ENCODE peak calls at places on chromosomes 1 and 21, in nine cellular contexts. E is thoracic aorta, Y is neuronal stem cell, M is iPS DF 6.9, X is psoas muscle, T is mesenchymal stem cell, F is dorsolateral prefrontal cortex, C is heart right ventricle, Q is fibroblast of lung. L is an unnamed sample. For H3K27me3, the result is how much of the 10 kb centered on the place peaks cover.

GRCh38 chr1:28682840-28683239 is 14.3 kb downstream of the GMEB1 start:
- DNase-seq in Y (no peak), F (no peak), E (no peak), M (no peak), T (no peak), C (no peak), Q (no peak), X (no peak), L (no peak)

GRCh38 chr1:105436589-105437259 is 1619.8 kb upstream of the PRMT6 start:
- DNase-seq in X (no peak), M (no peak), F (no peak), C (no peak), T (no peak), Y (no peak), E (no peak), Q (no peak), L (no peak)

GRCh38 chr1:17128361-17128760 is 9.1 kb upstream of the PADI2 start:
- DNase-seq in Q (peak), E (no peak), F (no peak), T (peak), M (no peak), Y (no peak), X (no peak), C (no peak), L (no peak)

GRCh38 chr1:18452550-18452949 is 28.2 kb upstream of the KLHDC7A start:
- DNase-seq in E (no peak), F (no peak), T (no peak), Y (peak), C (no peak), M (peak), Q (no peak), X (no peak), L (no peak)

GRCh38 chr1:153535664-153536585 is at the start of gene S100A6:
- DNase-seq in C (peak), M (no peak), T (peak), Y (no peak), E (peak), F (peak), Q (peak), X (peak), L (peak)

GRCh38 chr1:26021647-26022403 is at the start of gene EXTL1:
- DNase-seq in F (peak), C (peak), Y (peak), Q (peak), X (peak), E (no peak), T (peak), M (no peak), L (peak)

GRCh38 chr1:27526569-27527222 is 36.7 kb upstream of the WASF2 start:
- DNase-seq in X (peak), E (no peak), Q (no peak), C (no peak), Y (no peak), M (no peak), T (peak), F (no peak), L (no peak)

GRCh38 chr1:208298593-208299233 is 54.5 kb upstream of the PLXNA2 start:
- DNase-seq in X (no peak), M (no peak), F (no peak), C (no peak), Y (no peak), E (no peak), T (no peak), Q (no peak), L (no peak)

GRCh38 chr1:222769181-222769580 is 32.2 kb downstream of the FAM177B start:
- DNase-seq in M (no peak), X (no peak), F (no peak), T (no peak), C (no peak), Q (no peak), Y (no peak), E (no peak), L (no peak)

GRCh38 chr1:153598309-153599172 is 14.4 kb downstream of the S100A16 start:
- DNase-seq in X (no peak), M (peak), Y (no peak), T (peak), E (no peak), C (no peak), F (no peak), Q (peak), L (no peak)

GRCh38 chr1:94130851-94131595 is 10.1 kb upstream of the ABCA4 start:
- DNase-seq in F (no peak), E (no peak), T (peak), C (no peak), M (no peak), Q (no peak), Y (no peak), X (no peak), L (no peak)

GRCh38 chr1:153888518-153888917 is 34.3 kb downstream of the GATAD2B start:
- DNase-seq in M (no peak), C (no peak), T (peak), Y (no peak), X (no peak), E (no peak), F (no peak), Q (peak), L (no peak)

GRCh38 chr1:94927405-94928175 is 680 bp upstream of the CNN3 start:
- DNase-seq in Q (peak), X (no peak), Y (peak), E (no peak), F (peak), C (no peak), M (no peak), T (peak), L (no peak)

GRCh38 chr1:179295356-179295755 is 1.8 kb downstream of the SOAT1 start:
- DNase-seq in T (no peak), X (no peak), C (no peak), Y (no peak), M (no peak), Q (no peak), F (no peak), E (no peak), L (no peak)

GRCh38 chr1:207691814-207692213 is 46.9 kb downstream of the CR1L start:
- DNase-seq in X (no peak), M (no peak), C (no peak), Y (no peak), Q (no peak), F (no peak), E (no peak), T (no peak), L (no peak)

GRCh38 chr1:36156329-36157114 is 562 bp downstream of the MAP7D1 start:
- DNase-seq in F (peak), X (peak), Y (peak), T (peak), C (peak), M (no peak), E (no peak), Q (peak), L (peak)

GRCh38 chr1:227889047-227889862 is 58.5 kb downstream of the WNT9A start:
- DNase-seq in F (no peak), Y (no peak), X (peak), M (no peak), E (no peak), Q (no peak), T (no peak), C (no peak), L (no peak)

GRCh38 chr1:229339520-229339919 is 3.3 kb downstream of the CCSAP start:
- DNase-seq in X (no peak), Q (no peak), C (no peak), Y (no peak), M (no peak), F (no peak), T (peak), E (no peak), L (no peak)

GRCh38 chr21:19913995-19914394 is 1084.2 kb upstream of the NCAM2 start:
- DNase-seq in Y (no peak), X (no peak), Q (no peak), E (no peak), C (no peak), M (no peak), F (no peak), T (no peak), L (no peak)

GRCh38 chr1:76086597-76086996 is 12.1 kb downstream of the ST6GALNAC3 start:
- DNase-seq in Q (no peak), F (no peak), Y (no peak), E (no peak), T (no peak), C (no peak), X (no peak), M (no peak), L (no peak)

GRCh38 chr1:5297878-5298239 is 643.5 kb downstream of the AJAP1 start:
- DNase-seq in C (no peak), T (no peak), Q (no peak), E (no peak), Y (no peak), M (no peak), X (no peak), F (no peak), L (no peak)

GRCh38 chr21:36799869-36800268 is 101.0 kb downstream of the SIM2 start:
- DNase-seq in Y (no peak), E (no peak), Q (peak), F (no peak), T (peak), X (no peak), M (no peak), C (no peak), L (no peak)

GRCh38 chr1:110150330-110151174 is at the start of gene SLC6A17:
- DNase-seq in E (no peak), Y (peak), C (no peak), M (no peak), T (peak), X (no peak), F (peak), Q (peak), L (no peak)

GRCh38 chr1:15139654-15140350 is 13.7 kb upstream of the TMEM51 start:
- DNase-seq in T (peak), F (no peak), Y (no peak), M (no peak), X (no peak), Q (no peak), E (no peak), C (no peak), L (peak)

GRCh38 chr1:154422521-154422920 is 17.4 kb downstream of the IL6R start:
- DNase-seq in C (no peak), M (no peak), F (no peak), T (no peak), E (no peak), X (peak), Y (no peak), Q (no peak), L (no peak)

GRCh38 chr1:63892632-63893395 is 119.0 kb downstream of the ROR1 start:
- DNase-seq in X (peak), T (peak), F (no peak), M (no peak), Y (no peak), C (no peak), E (no peak), Q (peak), L (no peak)

GRCh38 chr1:200364121-200364759 is 45.6 kb downstream of the ZNF281 start:
- DNase-seq in C (no peak), Q (peak), T (peak), F (no peak), E (no peak), Y (no peak), X (no peak), M (peak), L (no peak)

GRCh38 chr1:21752186-21752585 is 30.8 kb downstream of the USP48 start:
- DNase-seq in X (no peak), F (no peak), T (peak), Y (no peak), C (no peak), E (no peak), M (no peak), Q (no peak), L (no peak)

GRCh38 chr1:37096523-37096922 is 62.2 kb upstream of the GRIK3 start:
- DNase-seq in C (no peak), T (no peak), Q (no peak), E (no peak), F (no peak), Y (no peak), X (no peak), M (peak), L (no peak)

GRCh38 chr1:44512313-44512885 is 107.3 kb downstream of the RNF220 start:
- DNase-seq in X (no peak), C (no peak), T (no peak), Q (no peak), Y (no peak), E (no peak), F (no peak), M (no peak), L (no peak)

GRCh38 chr1:181101581-181102226 is 13.2 kb downstream of the IER5 start:
- DNase-seq in X (no peak), Q (peak), T (peak), E (no peak), C (no peak), M (no peak), Y (no peak), F (no peak), L (no peak)

GRCh38 chr1:164953815-164954214 is 394.8 kb downstream of the PBX1 start:
- DNase-seq in X (no peak), T (no peak), C (no peak), F (no peak), M (no peak), Q (no peak), E (no peak), Y (no peak), L (no peak)

GRCh38 chr1:54851928-54852524 is 35.0 kb downstream of the DHCR24 start:
- DNase-seq in Y (no peak), T (no peak), Q (no peak), M (no peak), E (no peak), F (no peak), C (no peak), X (no peak), L (no peak)

GRCh38 chr1:171134194-171134924 is 43.7 kb downstream of the FMO3 start:
- DNase-seq in Y (no peak), M (no peak), T (no peak), C (no peak), E (no peak), Q (no peak), F (no peak), X (no peak), L (no peak)

GRCh38 chr1:8025061-8025670 is 943 bp downstream of the ERRFI1 start:
- DNase-seq in M (no peak), C (no peak), X (no peak), Y (no peak), T (peak), E (no peak), Q (peak), F (no peak), L (no peak)

DNA sequence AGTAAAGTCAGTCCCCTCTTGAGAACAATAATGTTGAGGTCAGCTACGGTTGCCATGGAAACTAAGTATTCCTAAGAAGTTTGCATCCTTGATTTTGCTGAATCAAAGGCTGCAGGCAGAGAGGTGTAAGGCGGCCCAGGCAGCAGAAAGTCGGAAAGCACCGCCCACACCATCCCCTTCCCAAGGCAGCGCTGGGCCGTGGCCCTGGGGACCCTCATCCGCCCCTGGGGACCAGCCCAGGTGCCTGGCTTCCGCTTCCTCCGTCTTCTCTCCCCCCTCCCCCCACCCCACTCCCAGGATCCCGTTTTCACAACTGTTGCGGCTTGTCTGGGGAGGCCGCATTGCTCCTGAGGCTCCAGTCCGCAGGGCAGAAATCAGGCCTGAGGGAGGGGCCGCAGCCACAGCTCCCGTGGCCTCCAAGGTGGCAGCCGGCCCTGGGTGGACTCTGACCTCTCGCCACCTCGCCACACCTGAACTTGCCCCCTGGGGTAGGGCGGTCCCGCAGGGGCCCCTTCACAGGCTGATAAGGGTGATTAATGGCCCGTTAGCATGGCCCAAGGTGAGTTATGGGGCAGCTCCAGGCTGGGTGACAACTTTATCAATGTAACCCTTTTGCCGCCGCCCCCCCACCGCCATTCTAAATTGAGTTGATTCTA is 181.0 kb downstream of the PRDM16 start:
- DNase-seq in F (no peak), Q (no peak), T (no peak), E (no peak), Y (no peak), X (no peak), M (no peak), C (no peak), L (no peak)
- H3K27me3 ChIP-seq in F (under half), Q (under half), T (half or more), E (under half), Y (under half), X (under half), M (under half), C (under half), L (under half)

GRCh38 chr1:156491151-156491949 is 9.2 kb downstream of the MEF2D start:
- DNase-seq in X (peak), Q (no peak), M (no peak), T (no peak), C (no peak), E (no peak), Y (no peak), F (no peak), L (no peak)

GRCh38 chr1:156489166-156489934 is 11.2 kb downstream of the MEF2D start:
- DNase-seq in M (no peak), X (peak), Q (no peak), E (no peak), T (peak), C (peak), Y (no peak), F (peak), L (peak)

GRCh38 chr1:156492013-156492590 is 8.5 kb downstream of the MEF2D start:
- DNase-seq in Y (no peak), C (no peak), X (peak), Q (no peak), F (no peak), M (no peak), E (no peak), T (no peak), L (no peak)

GRCh38 chr1:156489935-156490293 is 10.7 kb downstream of the MEF2D start:
- DNase-seq in T (no peak), M (no peak), X (no peak), F (no peak), E (no peak), Q (no peak), C (no peak), Y (no peak), L (no peak)

DNA sequence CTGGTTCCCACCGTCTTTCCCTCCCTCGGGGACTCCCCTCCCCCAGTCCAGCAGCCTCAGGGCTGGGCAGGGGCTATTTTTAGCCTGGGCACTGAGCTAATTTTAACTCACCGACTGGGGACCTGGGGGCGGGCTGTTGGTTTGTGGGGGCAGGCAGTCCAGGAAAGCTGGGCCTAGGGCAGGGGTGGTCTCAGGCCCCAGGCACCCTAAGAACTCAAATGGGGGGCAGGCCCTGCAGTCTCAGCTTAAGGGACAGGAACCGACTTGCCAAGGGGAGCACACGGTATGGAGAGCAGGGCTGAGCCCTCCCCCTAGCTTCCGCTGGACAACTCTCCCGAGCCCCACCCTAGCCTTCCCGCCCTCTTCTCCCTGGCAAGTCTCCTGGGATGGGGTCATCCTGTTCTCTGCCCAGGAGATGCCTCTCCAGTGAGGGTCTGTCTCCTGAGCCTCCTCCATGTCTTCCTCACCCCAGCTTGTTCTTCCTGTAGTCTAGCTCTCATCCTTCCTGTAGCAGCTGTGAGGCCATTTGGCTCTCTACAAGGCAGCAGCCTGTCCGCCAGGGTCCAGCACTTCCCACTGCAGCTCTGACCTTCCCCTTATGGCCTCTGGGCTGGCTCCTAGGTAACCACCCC is 10.1 kb downstream of the MEF2D start:
- DNase-seq in X (peak), E (no peak), T (peak), Q (no peak), M (no peak), F (no peak), C (peak), Y (no peak), L (peak)
- H3K27ac ChIP-seq in X (peak), E (peak), T (no peak), Q (peak), M (no peak), F (peak), C (peak), Y (peak), L (peak)

GRCh38 chr21:29235714-29236197 is 63.0 kb upstream of the BACH1 start:
- DNase-seq in Y (no peak), E (no peak), X (no peak), C (no peak), T (no peak), F (no peak), M (no peak), Q (no peak), L (no peak)

GRCh38 chr21:29233611-29234540 is 64.8 kb upstream of the BACH1 start:
- DNase-seq in X (no peak), F (no peak), C (no peak), M (no peak), Y (no peak), E (no peak), T (no peak), Q (no peak), L (no peak)

GRCh38 chr21:29230541-29231275 is 68.0 kb upstream of the BACH1 start:
- DNase-seq in C (no peak), E (no peak), Q (peak), X (no peak), M (no peak), F (no peak), T (peak), Y (no peak), L (no peak)

GRCh38 chr21:29231781-29232548 is 66.8 kb upstream of the BACH1 start:
- DNase-seq in C (no peak), F (no peak), Y (no peak), E (no peak), T (no peak), Q (no peak), X (no peak), M (no peak), L (no peak)

GRCh38 chr21:29232601-29233541 is 65.9 kb upstream of the BACH1 start:
- DNase-seq in T (peak), Y (no peak), E (no peak), F (no peak), X (no peak), Q (no peak), M (no peak), C (no peak), L (no peak)
- H3K4me3 ChIP-seq in T (no peak), Y (no peak), E (no peak), F (no peak), X (no peak), Q (no peak), M (no peak), C (no peak), L (no peak)

GRCh38 chr1:143689781-143690180 is 282.0 kb downstream of the FAM72C start:
- DNase-seq in E (no peak), X (no peak), C (no peak), Y (no peak), Q (no peak), F (no peak), M (no peak), T (no peak), L (no peak)
- H3K27me3 ChIP-seq in E (under half), X (under half), C (under half), Y (under half), Q (under half), F (under half), M (under half), T (under half), L (half or more)

DNA sequence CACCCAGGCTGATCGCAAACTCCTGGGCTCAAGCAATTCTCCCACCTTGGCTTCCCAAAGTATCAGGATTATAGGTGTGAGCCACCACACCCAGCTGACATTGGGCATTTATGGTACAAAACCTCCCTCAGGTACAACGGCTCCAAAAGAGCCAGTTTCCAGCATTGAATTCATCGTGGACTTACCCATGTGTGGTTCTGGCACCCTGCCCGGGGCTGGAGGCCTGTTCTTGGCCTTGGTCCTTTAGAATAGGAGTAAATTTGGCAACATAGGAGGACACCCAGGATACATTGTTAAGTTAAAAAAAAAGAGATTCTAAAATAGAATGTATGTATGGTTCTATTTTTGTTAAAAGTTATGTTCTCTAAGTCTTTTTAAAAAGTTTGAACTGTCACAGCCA is 25.8 kb downstream of the EPHX1 start:
- DNase-seq in Y (no peak), E (no peak), X (peak), F (peak), Q (peak), C (peak), T (no peak), M (no peak), L (peak)
- H3K27ac ChIP-seq in Y (no peak), E (peak), X (no peak), F (no peak), Q (no peak), C (peak), T (no peak), M (no peak), L (peak)

L was measured in left ventricle myocardium inferior.